ENCODE peak calls at places on chromosomes 16 and 17, in five cellular contexts. O, B, Y, W and R are unnamed samples.

GRCh38 chr16:68417711-68418301 is 30.5 kb downstream of the SMPD3 start:
- DNase-seq in Y (no peak), B (no peak), O (peak; percentile 77), W (peak; percentile 68), R (peak; percentile 83)

GRCh38 chr16:4182581-4183257 is 59.2 kb downstream of the SRL start:
- DNase-seq in Y (no peak), W (no peak), O (no peak), B (no peak), R (peak; percentile 59)

GRCh38 chr17:57985675-57985974 is 2.4 kb downstream of the VEZF1 start:
- DNase-seq in Y (no peak), B (no peak), O (no peak), W (no peak), R (no peak)

GRCh38 chr17:66791337-66791736 is 43.6 kb upstream of the CACNG5 start:
- DNase-seq in B (no peak), O (no peak), W (no peak), Y (no peak), R (no peak)

GRCh38 chr17:31378638-31379037 is 12.8 kb upstream of the RAB11FIP4 start:
- DNase-seq in B (no peak), O (no peak), Y (no peak), W (no peak), R (no peak)

GRCh38 chr16:3959148-3959547 is 78.6 kb upstream of the CREBBP start:
- DNase-seq in Y (no peak), O (no peak), B (no peak), W (no peak), R (no peak)

GRCh38 chr17:75011788-75012319 is 616 bp upstream of the MRPL58 start:
- DNase-seq in O (no peak), W (peak; percentile 14), B (no peak), Y (peak; percentile 79), R (no peak)

GRCh38 chr17:16255481-16255901 is 38.5 kb downstream of the PIGL start:
- DNase-seq in Y (peak; percentile 61), B (no peak), O (no peak), W (no peak), R (no peak)

GRCh38 chr16:31460582-31461002 is 1.3 kb downstream of the ARMC5 start:
- DNase-seq in W (peak; percentile 45), Y (no peak), O (no peak), B (no peak), R (no peak)

GRCh38 chr16:66834746-66835145 is 4.0 kb upstream of the NAE1 start:
- DNase-seq in B (no peak), Y (no peak), O (no peak), W (no peak), R (no peak)

GRCh38 chr16:11572301-11572995 is 14.3 kb downstream of the LITAF start:
- DNase-seq in B (no peak), Y (no peak), O (peak; percentile 64), W (no peak), R (no peak)

GRCh38 chr17:12316021-12316420 is 295.3 kb downstream of the MAP2K4 start:
- DNase-seq in O (no peak), B (no peak), Y (no peak), W (no peak), R (no peak)

GRCh38 chr16:71250461-71251232 is 20.1 kb upstream of the HYDIN start:
- DNase-seq in B (no peak), Y (no peak), W (no peak), O (no peak), R (no peak)

GRCh38 chr17:59154335-59154720 is 658 bp downstream of the SKA2 start:
- DNase-seq in Y (peak; percentile 62), W (no peak), O (peak; percentile 74), B (peak; percentile 32), R (no peak)

GRCh38 chr17:17675925-17676534 is 5.2 kb upstream of the RAI1 start:
- DNase-seq in Y (no peak), O (no peak), B (peak; percentile 37), W (no peak), R (peak; percentile 57)

GRCh38 chr17:38602862-38603785 is 2.6 kb downstream of the SRCIN1 start:
- DNase-seq in W (no peak), O (no peak), Y (no peak), B (no peak), R (no peak)

GRCh38 chr16:50160495-50161164 is 7.5 kb downstream of the TENT4B start:
- DNase-seq in W (no peak), O (no peak), B (no peak), Y (no peak), R (no peak)

GRCh38 chr16:3115011-3115410 is 2.6 kb downstream of the ZNF205 start:
- DNase-seq in W (no peak), B (no peak), Y (no peak), O (no peak), R (no peak)

GRCh38 chr16:3021449-3022207 is 1.5 kb downstream of the TNFRSF12A start:
- DNase-seq in Y (peak; percentile 80), W (peak; percentile 87), O (peak; percentile 87), B (peak; percentile 97), R (peak; percentile 76)